ENCODE peak calls at places on chromosomes 5 and 9, in seven cellular contexts. One of them, this sample, is unnamed.

GRCh38 chr9:80995759-80996158 is 693.6 kb downstream of the TLE1 start:
- DNase-seq in endothelial cell of umbilical vein: no peak
- DNase-seq in adrenal gland: no peak
- DNase-seq in GM12878: no peak
- DNase-seq in heart left ventricle: no peak
- DNase-seq in HCT116: no peak
- DNase-seq in IMR-90: peak; percentile 60
- DNase-seq in this sample: no peak

GRCh38 chr5:586751-587285 is 25.3 kb upstream of the CEP72 start:
- DNase-seq in GM12878: no peak
- DNase-seq in HCT116: no peak
- DNase-seq in heart left ventricle: no peak
- DNase-seq in endothelial cell of umbilical vein: no peak
- DNase-seq in adrenal gland: no peak
- DNase-seq in IMR-90: no peak
- DNase-seq in this sample: no peak

GRCh38 chr9:19788152-19788551 is 685 bp downstream of the SLC24A2 start:
- DNase-seq in endothelial cell of umbilical vein: no peak
- DNase-seq in heart left ventricle: no peak
- DNase-seq in HCT116: no peak
- DNase-seq in adrenal gland: no peak
- DNase-seq in GM12878: no peak
- DNase-seq in IMR-90: no peak
- DNase-seq in this sample: no peak

GRCh38 chr9:101388507-101388993 is 3.7 kb upstream of the BAAT start:
- DNase-seq in HCT116: no peak
- DNase-seq in endothelial cell of umbilical vein: no peak
- DNase-seq in heart left ventricle: no peak
- DNase-seq in IMR-90: no peak
- DNase-seq in adrenal gland: no peak
- DNase-seq in GM12878: no peak
- DNase-seq in this sample: no peak

GRCh38 chr5:153147891-153148623 is 342.4 kb upstream of the GRIA1 start:
- DNase-seq in endothelial cell of umbilical vein: no peak
- DNase-seq in adrenal gland: no peak
- DNase-seq in HCT116: no peak
- DNase-seq in IMR-90: no peak
- DNase-seq in heart left ventricle: no peak
- DNase-seq in GM12878: no peak
- DNase-seq in this sample: peak; percentile 42

GRCh38 chr5:56159521-56159947 is 73.6 kb downstream of the ANKRD55 start:
- DNase-seq in heart left ventricle: no peak
- DNase-seq in IMR-90: no peak
- DNase-seq in HCT116: no peak
- DNase-seq in endothelial cell of umbilical vein: no peak
- DNase-seq in GM12878: no peak
- DNase-seq in adrenal gland: no peak
- DNase-seq in this sample: no peak

GRCh38 chr9:18060304-18060934 is 413.5 kb upstream of the ADAMTSL1 start:
- DNase-seq in heart left ventricle: no peak
- DNase-seq in IMR-90: no peak
- DNase-seq in GM12878: no peak
- DNase-seq in adrenal gland: no peak
- DNase-seq in endothelial cell of umbilical vein: no peak
- DNase-seq in HCT116: no peak
- DNase-seq in this sample: no peak

GRCh38 chr9:131809941-131810344 is 70.1 kb upstream of the RAPGEF1 start:
- DNase-seq in heart left ventricle: no peak
- DNase-seq in HCT116: no peak
- DNase-seq in GM12878: no peak
- DNase-seq in endothelial cell of umbilical vein: no peak
- DNase-seq in IMR-90: peak; percentile 72
- DNase-seq in adrenal gland: no peak
- DNase-seq in this sample: no peak

GRCh38 chr5:96384353-96384752 is 48.7 kb downstream of the PCSK1 start:
- DNase-seq in endothelial cell of umbilical vein: peak; percentile 83
- DNase-seq in GM12878: no peak
- DNase-seq in IMR-90: peak; percentile 67
- DNase-seq in HCT116: peak; percentile 51
- DNase-seq in heart left ventricle: peak; percentile 67
- DNase-seq in adrenal gland: peak; percentile 83
- DNase-seq in this sample: no peak

GRCh38 chr5:7671420-7671819 is 179.5 kb downstream of the CFAP90 start:
- DNase-seq in heart left ventricle: no peak
- DNase-seq in endothelial cell of umbilical vein: no peak
- DNase-seq in IMR-90: no peak
- DNase-seq in HCT116: no peak
- DNase-seq in GM12878: no peak
- DNase-seq in adrenal gland: no peak
- DNase-seq in this sample: no peak

GRCh38 chr9:136093331-136093986 is 1.6 kb downstream of the NACC2 start:
- DNase-seq in endothelial cell of umbilical vein: no peak
- DNase-seq in GM12878: no peak
- DNase-seq in heart left ventricle: no peak
- DNase-seq in IMR-90: no peak
- DNase-seq in HCT116: no peak
- DNase-seq in adrenal gland: peak; percentile 62
- DNase-seq in this sample: peak; percentile 51

GRCh38 chr5:172866802-172867748 is 33.0 kb downstream of the ERGIC1 start:
- DNase-seq in endothelial cell of umbilical vein: no peak
- DNase-seq in GM12878: no peak
- DNase-seq in HCT116: no peak
- DNase-seq in heart left ventricle: peak; percentile 53
- DNase-seq in adrenal gland: peak; percentile 85
- DNase-seq in IMR-90: peak; percentile 31
- DNase-seq in this sample: peak; percentile 88

GRCh38 chr5:121762416-121762815 is 89.3 kb upstream of the FTMT start:
- DNase-seq in endothelial cell of umbilical vein: no peak
- DNase-seq in HCT116: no peak
- DNase-seq in heart left ventricle: no peak
- DNase-seq in GM12878: no peak
- DNase-seq in IMR-90: no peak
- DNase-seq in adrenal gland: no peak
- DNase-seq in this sample: no peak

GRCh38 chr5:96870094-96871021 is 5.9 kb upstream of the ERAP2 start:
- DNase-seq in adrenal gland: no peak
- DNase-seq in IMR-90: no peak
- DNase-seq in GM12878: no peak
- DNase-seq in HCT116: no peak
- DNase-seq in heart left ventricle: no peak
- DNase-seq in endothelial cell of umbilical vein: no peak
- DNase-seq in this sample: no peak

GRCh38 chr5:27414099-27414498 is 375.7 kb upstream of the CDH9 start:
- DNase-seq in adrenal gland: no peak
- DNase-seq in heart left ventricle: no peak
- DNase-seq in IMR-90: no peak
- DNase-seq in HCT116: no peak
- DNase-seq in GM12878: no peak
- DNase-seq in endothelial cell of umbilical vein: no peak
- DNase-seq in this sample: no peak

GRCh38 chr9:81629440-81629839 is 59.9 kb downstream of the TLE1 start:
- DNase-seq in IMR-90: no peak
- DNase-seq in adrenal gland: no peak
- DNase-seq in endothelial cell of umbilical vein: no peak
- DNase-seq in HCT116: no peak
- DNase-seq in heart left ventricle: no peak
- DNase-seq in GM12878: no peak
- DNase-seq in this sample: no peak

GRCh38 chr9:69147041-69147834 is 26.8 kb upstream of the TJP2 start:
- DNase-seq in IMR-90: no peak
- DNase-seq in endothelial cell of umbilical vein: peak; percentile 1
- DNase-seq in heart left ventricle: peak; percentile 2
- DNase-seq in GM12878: no peak
- DNase-seq in HCT116: no peak
- DNase-seq in adrenal gland: no peak
- DNase-seq in this sample: no peak

GRCh38 chr9:12822111-12822510 is 47.3 kb downstream of the LURAP1L start:
- DNase-seq in HCT116: no peak
- DNase-seq in endothelial cell of umbilical vein: no peak
- DNase-seq in heart left ventricle: no peak
- DNase-seq in IMR-90: peak; percentile 60
- DNase-seq in GM12878: no peak
- DNase-seq in adrenal gland: no peak
- DNase-seq in this sample: no peak

GRCh38 chr5:67414712-67415111 is 218.1 kb upstream of the CD180 start:
- DNase-seq in IMR-90: peak; percentile 13
- DNase-seq in adrenal gland: no peak
- DNase-seq in endothelial cell of umbilical vein: no peak
- DNase-seq in heart left ventricle: no peak
- DNase-seq in HCT116: no peak
- DNase-seq in GM12878: no peak
- DNase-seq in this sample: no peak

GRCh38 chr9:116154976-116155699 is 1.5 kb downstream of the PAPPA start:
- DNase-seq in HCT116: no peak
- DNase-seq in adrenal gland: no peak
- DNase-seq in IMR-90: peak; percentile 82
- DNase-seq in endothelial cell of umbilical vein: peak; percentile 48
- DNase-seq in heart left ventricle: no peak
- DNase-seq in GM12878: no peak
- DNase-seq in this sample: no peak

GRCh38 chr5:173736374-173736773 is 119.9 kb upstream of the BOD1 start:
- DNase-seq in heart left ventricle: no peak
- DNase-seq in GM12878: no peak
- DNase-seq in adrenal gland: no peak
- DNase-seq in IMR-90: no peak
- DNase-seq in endothelial cell of umbilical vein: no peak
- DNase-seq in HCT116: no peak
- DNase-seq in this sample: no peak

GRCh38 chr5:179613460-179614071 is 9.9 kb downstream of the HNRNPH1 start:
- DNase-seq in HCT116: no peak
- DNase-seq in adrenal gland: no peak
- DNase-seq in IMR-90: no peak
- DNase-seq in endothelial cell of umbilical vein: no peak
- DNase-seq in heart left ventricle: no peak
- DNase-seq in GM12878: no peak
- DNase-seq in this sample: no peak

GRCh38 chr5:179616002-179616594 is 7.4 kb downstream of the HNRNPH1 start:
- DNase-seq in heart left ventricle: no peak
- DNase-seq in adrenal gland: no peak
- DNase-seq in IMR-90: no peak
- DNase-seq in endothelial cell of umbilical vein: no peak
- DNase-seq in GM12878: no peak
- DNase-seq in HCT116: no peak
- DNase-seq in this sample: no peak

GRCh38 chr5:179612577-179613459 is 10.7 kb downstream of the HNRNPH1 start:
- DNase-seq in adrenal gland: no peak
- DNase-seq in endothelial cell of umbilical vein: no peak
- DNase-seq in HCT116: no peak
- DNase-seq in heart left ventricle: no peak
- DNase-seq in IMR-90: no peak
- DNase-seq in GM12878: no peak
- DNase-seq in this sample: no peak

GRCh38 chr5:179615203-179615602 is 8.3 kb downstream of the HNRNPH1 start:
- DNase-seq in adrenal gland: no peak
- DNase-seq in GM12878: no peak
- DNase-seq in endothelial cell of umbilical vein: no peak
- DNase-seq in HCT116: no peak
- DNase-seq in heart left ventricle: no peak
- DNase-seq in IMR-90: peak; percentile 51
- DNase-seq in this sample: no peak

DNA sequence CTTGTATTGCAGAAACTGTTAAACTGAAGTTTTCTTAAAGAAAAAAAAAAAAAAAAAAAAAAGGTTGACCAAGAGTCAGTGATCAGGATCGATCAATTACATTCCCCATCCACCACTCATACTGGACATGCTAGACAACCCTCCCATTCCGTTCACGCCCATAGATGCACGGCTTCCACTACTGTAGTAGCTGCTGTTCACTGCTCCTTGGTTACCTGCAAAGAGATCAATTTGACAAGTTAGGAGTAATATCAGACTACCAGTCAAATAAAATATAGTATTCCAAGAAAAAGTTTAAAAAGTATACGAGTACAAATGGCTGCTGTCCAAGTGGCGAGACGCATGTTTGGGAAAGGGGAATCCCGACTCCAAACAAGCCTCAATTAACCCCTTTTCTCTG is 8.7 kb downstream of the HNRNPH1 start:
- DNase-seq in GM12878: no peak
- DNase-seq in endothelial cell of umbilical vein: no peak
- DNase-seq in IMR-90: no peak
- DNase-seq in HCT116: no peak
- DNase-seq in heart left ventricle: no peak
- DNase-seq in adrenal gland: no peak
- DNase-seq in this sample: peak; percentile 7
- H3K4me1 ChIP-seq in GM12878: no peaks in the 10 kb centered on the region
- H3K4me1 ChIP-seq in endothelial cell of umbilical vein: peaks cover 28% of the 10 kb centered on the region
- H3K4me1 ChIP-seq in IMR-90: peaks cover 6% of the 10 kb centered on the region
- H3K4me1 ChIP-seq in HCT116: no peaks in the 10 kb centered on the region
- H3K4me1 ChIP-seq in heart left ventricle: peaks cover 63% of the 10 kb centered on the region
- H3K4me1 ChIP-seq in adrenal gland: peaks cover 14% of the 10 kb centered on the region
- H3K4me1 ChIP-seq in this sample: no peaks in the 10 kb centered on the region

DNA sequence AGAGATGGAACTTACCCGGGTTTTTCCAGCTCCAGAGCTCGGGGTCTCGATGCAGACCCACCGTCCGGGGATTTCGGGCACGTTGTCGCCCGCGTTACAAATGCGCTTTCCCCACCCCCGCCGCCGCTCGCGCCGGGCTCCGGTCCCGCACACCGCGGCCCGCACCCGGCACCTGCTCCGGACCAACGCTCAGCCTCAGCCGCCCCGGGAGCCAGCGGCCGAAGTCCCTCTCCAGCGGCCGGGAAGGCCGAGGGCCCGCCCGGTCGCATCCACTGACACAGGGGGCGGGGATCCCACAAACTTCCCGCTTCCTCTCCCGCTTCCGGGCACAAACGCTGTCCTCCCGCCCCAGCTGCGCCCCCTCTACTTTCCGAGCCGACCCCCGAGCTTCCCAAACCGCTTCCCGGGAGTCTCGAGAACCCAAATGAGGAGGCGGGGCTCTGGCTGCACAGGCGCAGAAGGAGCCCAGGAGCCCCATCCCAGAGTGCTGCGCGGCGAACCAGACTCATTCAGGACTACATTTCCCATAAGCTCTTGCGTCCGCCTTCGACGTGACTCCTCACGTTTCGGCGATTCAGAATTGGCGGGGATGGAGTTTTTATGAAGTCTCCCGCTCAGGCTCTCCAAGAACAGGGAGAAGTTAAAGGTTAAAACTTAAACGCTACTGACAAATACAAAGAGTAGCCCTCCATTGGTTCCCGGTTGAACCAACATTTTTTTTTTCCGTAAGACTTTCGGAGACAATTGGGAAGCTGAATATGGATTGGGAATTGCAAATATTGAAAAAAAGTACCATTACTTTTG is at the start of gene ZNF782:
- DNase-seq in GM12878: peak; percentile 60
- DNase-seq in adrenal gland: peak; percentile 94
- DNase-seq in heart left ventricle: peak; percentile 94
- DNase-seq in HCT116: peak; percentile 86
- DNase-seq in endothelial cell of umbilical vein: peak; percentile 95
- DNase-seq in IMR-90: peak; percentile 93
- DNase-seq in this sample: peak; percentile 95
- TF ChIP-seq POLR2A in GM12878: peak; percentile 58
- TF ChIP-seq POLR2A in adrenal gland: peak; percentile 64
- TF ChIP-seq POLR2A in heart left ventricle: no peak
- TF ChIP-seq POLR2A in HCT116: peak; percentile 55
- TF ChIP-seq POLR2A in endothelial cell of umbilical vein: no peak
- TF ChIP-seq POLR2A in IMR-90: no peak
- TF ChIP-seq POLR2A in this sample: peak; percentile 47

GRCh38 chr5:89273289-89273688 is 390.3 kb upstream of the MEF2C start:
- DNase-seq in adrenal gland: no peak
- DNase-seq in heart left ventricle: no peak
- DNase-seq in HCT116: no peak
- DNase-seq in endothelial cell of umbilical vein: no peak
- DNase-seq in IMR-90: no peak
- DNase-seq in GM12878: no peak
- DNase-seq in this sample: no peak
- H3K27ac ChIP-seq in adrenal gland: no peak overlapping the region
- H3K27ac ChIP-seq in heart left ventricle: no peak overlapping the region
- H3K27ac ChIP-seq in HCT116: no peak overlapping the region
- H3K27ac ChIP-seq in endothelial cell of umbilical vein: no peak overlapping the region
- H3K27ac ChIP-seq in IMR-90: no peak overlapping the region
- H3K27ac ChIP-seq in GM12878: no peak overlapping the region
- H3K27ac ChIP-seq in this sample: no peak overlapping the region

GRCh38 chr9:33164138-33164809 is 2.9 kb downstream of the B4GALT1 start:
- DNase-seq in adrenal gland: no peak
- DNase-seq in endothelial cell of umbilical vein: no peak
- DNase-seq in GM12878: no peak
- DNase-seq in IMR-90: no peak
- DNase-seq in heart left ventricle: no peak
- DNase-seq in HCT116: no peak
- DNase-seq in this sample: no peak
- H3K4me1 ChIP-seq in adrenal gland: peaks cover 65% of the 10 kb centered on the region
- H3K4me1 ChIP-seq in endothelial cell of umbilical vein: peaks cover 55% of the 10 kb centered on the region
- H3K4me1 ChIP-seq in GM12878: peaks cover 49% of the 10 kb centered on the region
- H3K4me1 ChIP-seq in IMR-90: peaks cover 49% of the 10 kb centered on the region
- H3K4me1 ChIP-seq in heart left ventricle: peaks cover 66% of the 10 kb centered on the region
- H3K4me1 ChIP-seq in HCT116: peaks cover 55% of the 10 kb centered on the region
- H3K4me1 ChIP-seq in this sample: peaks cover 2% of the 10 kb centered on the region